ENCODE peak calls at places on chromosomes 4 and X, in five cellular contexts. One of them, this sample, is unnamed.

GRCh38 chr4:70844180-70844579 is 4.5 kb upstream of the GRSF1 start:
- DNase-seq in GM12878: peak
- DNase-seq in GM23338: no peak
- DNase-seq in WTC11: no peak
- DNase-seq in HepG2: no peak
- DNase-seq in this sample: no peak

GRCh38 chrX:6026484-6026883 is 202.2 kb downstream of the NLGN4X start:
- DNase-seq in GM23338: peak
- DNase-seq in HepG2: no peak
- DNase-seq in WTC11: no peak
- DNase-seq in GM12878: no peak
- DNase-seq in this sample: no peak

GRCh38 chr4:77158487-77158861 is 1.5 kb downstream of the CCNG2 start:
- DNase-seq in WTC11: no peak
- DNase-seq in GM23338: no peak
- DNase-seq in HepG2: no peak
- DNase-seq in GM12878: no peak
- DNase-seq in this sample: peak

GRCh38 chr4:78155616-78156105 is 98.5 kb downstream of the FRAS1 start:
- DNase-seq in HepG2: peak
- DNase-seq in GM23338: no peak
- DNase-seq in WTC11: no peak
- DNase-seq in GM12878: no peak
- DNase-seq in this sample: no peak

GRCh38 chr4:73662709-73663546 is 42.7 kb upstream of the RASSF6 start:
- DNase-seq in WTC11: no peak
- DNase-seq in HepG2: no peak
- DNase-seq in GM23338: peak
- DNase-seq in GM12878: no peak
- DNase-seq in this sample: peak

GRCh38 chr4:20433101-20433705 is 181.5 kb downstream of the SLIT2 start:
- DNase-seq in GM23338: no peak
- DNase-seq in WTC11: no peak
- DNase-seq in GM12878: no peak
- DNase-seq in HepG2: no peak
- DNase-seq in this sample: no peak

GRCh38 chr4:141686146-141686775 is 49.9 kb downstream of the IL15 start:
- DNase-seq in GM23338: no peak
- DNase-seq in WTC11: no peak
- DNase-seq in HepG2: no peak
- DNase-seq in GM12878: no peak
- DNase-seq in this sample: no peak

GRCh38 chr4:56979674-56980073 is 978 bp downstream of the POLR2B start:
- DNase-seq in HepG2: peak
- DNase-seq in GM12878: no peak
- DNase-seq in WTC11: no peak
- DNase-seq in GM23338: peak
- DNase-seq in this sample: no peak

GRCh38 chr4:80033581-80033980 is 39.4 kb downstream of the ANTXR2 start:
- DNase-seq in WTC11: no peak
- DNase-seq in GM23338: peak
- DNase-seq in HepG2: no peak
- DNase-seq in GM12878: no peak
- DNase-seq in this sample: peak

GRCh38 chrX:131816551-131817136 is 206.5 kb upstream of the STK26 start:
- DNase-seq in GM12878: peak
- DNase-seq in WTC11: no peak
- DNase-seq in HepG2: no peak
- DNase-seq in GM23338: no peak
- DNase-seq in this sample: no peak

GRCh38 chr4:156598138-156598681 is 373.4 kb downstream of the PDGFC start:
- DNase-seq in GM12878: no peak
- DNase-seq in GM23338: no peak
- DNase-seq in HepG2: no peak
- DNase-seq in WTC11: no peak
- DNase-seq in this sample: no peak

GRCh38 chr4:25533237-25533636 is 122.4 kb upstream of the SLC34A2 start:
- DNase-seq in GM12878: no peak
- DNase-seq in HepG2: no peak
- DNase-seq in WTC11: no peak
- DNase-seq in GM23338: no peak
- DNase-seq in this sample: no peak

GRCh38 chrX:69603566-69604194 is 12.2 kb upstream of the EDA start:
- DNase-seq in GM12878: no peak
- DNase-seq in WTC11: no peak
- DNase-seq in HepG2: no peak
- DNase-seq in GM23338: peak
- DNase-seq in this sample: no peak

GRCh38 chr4:71441186-71442169 is 102.7 kb downstream of the SLC4A4 start:
- DNase-seq in WTC11: no peak
- DNase-seq in HepG2: no peak
- DNase-seq in GM12878: no peak
- DNase-seq in GM23338: no peak
- DNase-seq in this sample: no peak

GRCh38 chr4:175499735-175500352 is 312.2 kb downstream of the GPM6A start:
- DNase-seq in GM23338: no peak
- DNase-seq in GM12878: no peak
- DNase-seq in HepG2: no peak
- DNase-seq in WTC11: no peak
- DNase-seq in this sample: no peak

GRCh38 chrX:74220277-74220676 is 83.7 kb upstream of the ZCCHC13 start:
- DNase-seq in HepG2: no peak
- DNase-seq in GM23338: no peak
- DNase-seq in WTC11: no peak
- DNase-seq in GM12878: no peak
- DNase-seq in this sample: no peak

GRCh38 chr4:105061720-105062119 is 85.0 kb upstream of the TET2 start:
- DNase-seq in HepG2: no peak
- DNase-seq in GM12878: no peak
- DNase-seq in WTC11: no peak
- DNase-seq in GM23338: no peak
- DNase-seq in this sample: no peak

GRCh38 chr4:7924163-7924562 is 15.5 kb downstream of the AFAP1 start:
- DNase-seq in HepG2: peak
- DNase-seq in GM23338: no peak
- DNase-seq in GM12878: no peak
- DNase-seq in WTC11: no peak
- DNase-seq in this sample: no peak

GRCh38 chr4:139655116-139655515 is 10.5 kb upstream of the MGST2 start:
- DNase-seq in GM12878: no peak
- DNase-seq in HepG2: peak
- DNase-seq in GM23338: no peak
- DNase-seq in WTC11: no peak
- DNase-seq in this sample: peak

GRCh38 chr4:120691106-120691505 is 231.4 kb downstream of the PRDM5 start:
- DNase-seq in WTC11: no peak
- DNase-seq in HepG2: no peak
- DNase-seq in GM12878: no peak
- DNase-seq in GM23338: no peak
- DNase-seq in this sample: no peak

GRCh38 chr4:152535236-152535902 is 523 bp downstream of the FBXW7 start:
- DNase-seq in WTC11: peak
- DNase-seq in HepG2: no peak
- DNase-seq in GM23338: peak
- DNase-seq in GM12878: no peak
- DNase-seq in this sample: peak

GRCh38 chrX:21940356-21940829 is at the start of gene SMS:
- DNase-seq in GM23338: peak
- DNase-seq in GM12878: no peak
- DNase-seq in HepG2: peak
- DNase-seq in WTC11: peak
- DNase-seq in this sample: peak

GRCh38 chr4:4574052-4574451 is 32.2 kb upstream of the STX18 start:
- DNase-seq in GM12878: no peak
- DNase-seq in HepG2: no peak
- DNase-seq in WTC11: no peak
- DNase-seq in GM23338: no peak
- DNase-seq in this sample: no peak

GRCh38 chr4:184310881-184311709 is 93.4 kb upstream of the ENPP6 start:
- DNase-seq in WTC11: no peak
- DNase-seq in GM12878: no peak
- DNase-seq in HepG2: peak
- DNase-seq in GM23338: no peak
- DNase-seq in this sample: no peak

DNA sequence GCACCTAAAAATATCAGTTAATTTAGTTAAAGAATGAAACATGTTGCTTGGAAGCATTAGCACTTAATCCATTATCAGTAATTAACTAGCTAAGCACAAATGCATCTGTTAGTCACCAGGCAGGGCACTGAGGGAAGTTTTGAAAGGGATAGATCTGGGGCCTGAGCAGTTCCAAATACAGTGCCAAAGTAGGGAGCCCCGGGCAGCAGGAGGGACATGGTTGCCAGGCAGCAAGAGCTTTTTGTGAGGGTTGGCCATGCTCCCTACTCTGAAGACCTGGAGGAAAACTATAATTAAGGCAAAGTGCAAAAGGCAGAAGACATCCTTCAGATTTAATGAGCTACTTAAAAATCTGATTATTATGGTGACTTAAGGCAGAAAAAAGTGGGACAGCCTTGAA is 62.0 kb downstream of the PHKA1 start:
- DNase-seq in WTC11: no peak
- DNase-seq in GM12878: no peak
- DNase-seq in GM23338: no peak
- DNase-seq in HepG2: no peak
- DNase-seq in this sample: no peak
- TF ChIP-seq CREB1 in WTC11: no peak
- TF ChIP-seq CREB1 in GM12878: no peak
- TF ChIP-seq CREB1 in GM23338: no peak
- TF ChIP-seq CREB1 in HepG2: no peak
- TF ChIP-seq CREB1 in this sample: no peak

DNA sequence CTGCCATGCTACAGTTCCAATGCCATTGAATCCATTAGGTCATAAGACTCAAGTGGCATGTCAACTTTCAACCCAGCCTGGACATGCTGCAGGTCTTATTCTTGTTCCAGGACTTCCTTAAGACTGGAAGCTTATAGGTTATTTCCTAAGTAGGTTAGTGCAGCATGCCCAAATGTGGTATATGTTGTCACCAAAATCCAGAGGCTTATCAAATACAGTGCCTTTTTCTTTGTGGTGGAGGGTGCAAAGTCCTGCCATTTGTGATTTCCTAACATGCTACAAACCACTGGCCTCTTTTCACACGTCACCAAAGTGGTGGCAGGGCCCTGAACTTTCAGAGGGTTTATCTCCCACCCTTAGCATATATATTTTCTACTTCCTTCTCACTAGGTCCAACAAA is 9.7 kb upstream of the TMEM184C start:
- DNase-seq in GM12878: no peak
- DNase-seq in WTC11: no peak
- DNase-seq in HepG2: peak
- DNase-seq in GM23338: no peak
- DNase-seq in this sample: no peak
- TF ChIP-seq CREB1 in GM12878: no peak
- TF ChIP-seq CREB1 in WTC11: no peak
- TF ChIP-seq CREB1 in HepG2: peak
- TF ChIP-seq CREB1 in GM23338: no peak
- TF ChIP-seq CREB1 in this sample: no peak

GRCh38 chrX:153970398-153971123 is 1.1 kb downstream of the HCFC1 start:
- DNase-seq in HepG2: peak
- DNase-seq in GM23338: peak
- DNase-seq in GM12878: no peak
- DNase-seq in WTC11: no peak
- DNase-seq in this sample: peak
- TF ChIP-seq CREB1 in HepG2: no peak
- TF ChIP-seq CREB1 in GM23338: no peak
- TF ChIP-seq CREB1 in GM12878: no peak
- TF ChIP-seq CREB1 in WTC11: no peak
- TF ChIP-seq CREB1 in this sample: no peak

GRCh38 chrX:38055170-38055847 is 49.0 kb downstream of the SYTL5 start:
- DNase-seq in GM12878: peak
- DNase-seq in GM23338: no peak
- DNase-seq in WTC11: no peak
- DNase-seq in HepG2: no peak
- DNase-seq in this sample: no peak

GRCh38 chrX:38048886-38049285 is 42.5 kb downstream of the SYTL5 start:
- DNase-seq in WTC11: no peak
- DNase-seq in GM23338: no peak
- DNase-seq in HepG2: no peak
- DNase-seq in GM12878: no peak
- DNase-seq in this sample: no peak

GRCh38 chrX:38050806-38051205 is 44.5 kb downstream of the SYTL5 start:
- DNase-seq in GM23338: no peak
- DNase-seq in GM12878: no peak
- DNase-seq in WTC11: no peak
- DNase-seq in HepG2: no peak
- DNase-seq in this sample: no peak

DNA sequence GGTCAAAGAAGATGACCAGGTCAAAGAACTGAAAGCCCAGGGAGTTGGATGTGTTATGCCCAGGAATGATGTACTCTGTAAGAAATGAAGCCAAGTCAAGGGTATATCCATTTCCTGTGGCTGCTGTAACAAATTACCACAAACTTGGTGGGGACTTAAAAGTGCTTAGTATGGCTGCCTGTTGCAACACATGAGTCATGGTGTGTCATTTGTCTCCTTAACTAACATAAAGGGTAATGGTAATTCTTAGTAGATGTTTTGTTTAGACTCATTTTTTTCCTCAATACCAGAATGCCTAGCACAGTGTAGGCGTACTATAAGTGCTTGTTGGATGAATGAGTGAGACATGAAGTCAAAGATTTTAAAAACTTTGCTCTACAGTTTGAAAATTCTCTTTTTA is 45.7 kb downstream of the SYTL5 start:
- DNase-seq in GM12878: no peak
- DNase-seq in WTC11: no peak
- DNase-seq in GM23338: no peak
- DNase-seq in HepG2: no peak
- DNase-seq in this sample: no peak
- TF ChIP-seq CREB1 in GM12878: no peak
- TF ChIP-seq CREB1 in WTC11: no peak
- TF ChIP-seq CREB1 in GM23338: no peak
- TF ChIP-seq CREB1 in HepG2: no peak
- TF ChIP-seq CREB1 in this sample: no peak

GRCh38 chrX:41148553-41148952 is 63.3 kb downstream of the USP9X start:
- DNase-seq in GM23338: no peak
- DNase-seq in WTC11: no peak
- DNase-seq in HepG2: no peak
- DNase-seq in GM12878: no peak
- DNase-seq in this sample: no peak
- TF ChIP-seq CREB1 in GM23338: no peak
- TF ChIP-seq CREB1 in WTC11: no peak
- TF ChIP-seq CREB1 in HepG2: no peak
- TF ChIP-seq CREB1 in GM12878: no peak
- TF ChIP-seq CREB1 in this sample: no peak